ENCODE peak calls at places on chromosome 16, in seven cellular contexts. One of them, this sample, is unnamed. For H3K27me3, the result is how much of the 10 kb centered on the place peaks cover.

GRCh38 chr16:88569614-88569984 is 604 bp upstream of the ZC3H18 start:
- DNase-seq in aorta: peak
- DNase-seq in stomach: no peak
- DNase-seq in thoracic aorta: no peak
- DNase-seq in cardiac muscle cell: peak
- DNase-seq in tibial artery: no peak
- DNase-seq in psoas muscle: peak
- DNase-seq in this sample: peak

GRCh38 chr16:2935418-2935817 is 23.7 kb downstream of the FLYWCH1 start:
- DNase-seq in aorta: no peak
- DNase-seq in stomach: no peak
- DNase-seq in thoracic aorta: no peak
- DNase-seq in cardiac muscle cell: no peak
- DNase-seq in tibial artery: no peak
- DNase-seq in psoas muscle: no peak
- DNase-seq in this sample: peak

GRCh38 chr16:79037429-79038373 is 562.8 kb downstream of the MAF start:
- DNase-seq in aorta: no peak
- DNase-seq in stomach: peak
- DNase-seq in thoracic aorta: no peak
- DNase-seq in cardiac muscle cell: no peak
- DNase-seq in tibial artery: no peak
- DNase-seq in psoas muscle: no peak
- DNase-seq in this sample: no peak

GRCh38 chr16:27241658-27242057 is 26.9 kb downstream of the NSMCE1 start:
- DNase-seq in aorta: peak
- DNase-seq in stomach: peak
- DNase-seq in thoracic aorta: no peak
- DNase-seq in cardiac muscle cell: no peak
- DNase-seq in tibial artery: no peak
- DNase-seq in psoas muscle: no peak
- DNase-seq in this sample: no peak

GRCh38 chr16:2472488-2472864 is 1.4 kb downstream of the NTN3 start:
- DNase-seq in aorta: no peak
- DNase-seq in stomach: no peak
- DNase-seq in thoracic aorta: no peak
- DNase-seq in cardiac muscle cell: no peak
- DNase-seq in tibial artery: no peak
- DNase-seq in psoas muscle: no peak
- DNase-seq in this sample: no peak

GRCh38 chr16:30526137-30526822 is at the start of gene ZNF768:
- DNase-seq in aorta: peak
- DNase-seq in stomach: no peak
- DNase-seq in thoracic aorta: no peak
- DNase-seq in cardiac muscle cell: no peak
- DNase-seq in tibial artery: no peak
- DNase-seq in psoas muscle: peak
- DNase-seq in this sample: peak

GRCh38 chr16:20348365-20349185 is 3.9 kb downstream of the UMOD start:
- DNase-seq in aorta: no peak
- DNase-seq in stomach: peak
- DNase-seq in thoracic aorta: no peak
- DNase-seq in cardiac muscle cell: peak
- DNase-seq in tibial artery: no peak
- DNase-seq in psoas muscle: no peak
- DNase-seq in this sample: peak

GRCh38 chr16:819336-819735 is 18.8 kb upstream of the GNG13 start:
- DNase-seq in aorta: no peak
- DNase-seq in stomach: no peak
- DNase-seq in thoracic aorta: no peak
- DNase-seq in cardiac muscle cell: no peak
- DNase-seq in tibial artery: no peak
- DNase-seq in psoas muscle: no peak
- DNase-seq in this sample: no peak

GRCh38 chr16:88781140-88782077 is 3.6 kb downstream of the PIEZO1 start:
- DNase-seq in aorta: peak
- DNase-seq in stomach: no peak
- DNase-seq in thoracic aorta: no peak
- DNase-seq in cardiac muscle cell: no peak
- DNase-seq in tibial artery: no peak
- DNase-seq in psoas muscle: peak
- DNase-seq in this sample: no peak

GRCh38 chr16:10171225-10171624 is 11.0 kb downstream of the GRIN2A start:
- DNase-seq in aorta: no peak
- DNase-seq in stomach: no peak
- DNase-seq in thoracic aorta: no peak
- DNase-seq in cardiac muscle cell: no peak
- DNase-seq in tibial artery: no peak
- DNase-seq in psoas muscle: no peak
- DNase-seq in this sample: no peak

GRCh38 chr16:78122774-78123315 is 23.4 kb downstream of the WWOX start:
- DNase-seq in aorta: no peak
- DNase-seq in stomach: no peak
- DNase-seq in thoracic aorta: no peak
- DNase-seq in cardiac muscle cell: peak
- DNase-seq in tibial artery: no peak
- DNase-seq in psoas muscle: no peak
- DNase-seq in this sample: peak

GRCh38 chr16:75004460-75004859 is 5.6 kb downstream of the ZNRF1 start:
- DNase-seq in aorta: no peak
- DNase-seq in stomach: no peak
- DNase-seq in thoracic aorta: no peak
- DNase-seq in cardiac muscle cell: no peak
- DNase-seq in tibial artery: no peak
- DNase-seq in psoas muscle: no peak
- DNase-seq in this sample: no peak

GRCh38 chr16:2475413-2476344 is 752 bp downstream of the TBC1D24 start:
- DNase-seq in aorta: no peak
- DNase-seq in stomach: peak
- DNase-seq in thoracic aorta: no peak
- DNase-seq in cardiac muscle cell: no peak
- DNase-seq in tibial artery: no peak
- DNase-seq in psoas muscle: no peak
- DNase-seq in this sample: peak

GRCh38 chr16:75293746-75294145 is 42.3 kb upstream of the BCAR1 start:
- DNase-seq in aorta: no peak
- DNase-seq in stomach: no peak
- DNase-seq in thoracic aorta: no peak
- DNase-seq in cardiac muscle cell: no peak
- DNase-seq in tibial artery: no peak
- DNase-seq in psoas muscle: no peak
- DNase-seq in this sample: no peak

GRCh38 chr16:11151156-11151904 is 104.7 kb downstream of the SOCS1 start:
- DNase-seq in aorta: no peak
- DNase-seq in stomach: no peak
- DNase-seq in thoracic aorta: no peak
- DNase-seq in cardiac muscle cell: no peak
- DNase-seq in tibial artery: no peak
- DNase-seq in psoas muscle: no peak
- DNase-seq in this sample: no peak

GRCh38 chr16:30115238-30115637 is 1.9 kb upstream of the GDPD3 start:
- DNase-seq in aorta: no peak
- DNase-seq in stomach: peak
- DNase-seq in thoracic aorta: no peak
- DNase-seq in cardiac muscle cell: no peak
- DNase-seq in tibial artery: no peak
- DNase-seq in psoas muscle: no peak
- DNase-seq in this sample: peak

GRCh38 chr16:82653550-82654511 is 27.1 kb downstream of the CDH13 start:
- DNase-seq in aorta: no peak
- DNase-seq in stomach: no peak
- DNase-seq in thoracic aorta: no peak
- DNase-seq in cardiac muscle cell: peak
- DNase-seq in tibial artery: no peak
- DNase-seq in psoas muscle: no peak
- DNase-seq in this sample: no peak

GRCh38 chr16:82649766-82650165 is 23.0 kb downstream of the CDH13 start:
- DNase-seq in aorta: no peak
- DNase-seq in stomach: no peak
- DNase-seq in thoracic aorta: no peak
- DNase-seq in cardiac muscle cell: no peak
- DNase-seq in tibial artery: no peak
- DNase-seq in psoas muscle: no peak
- DNase-seq in this sample: no peak

GRCh38 chr16:82652826-82653225 is 26.1 kb downstream of the CDH13 start:
- DNase-seq in aorta: no peak
- DNase-seq in stomach: no peak
- DNase-seq in thoracic aorta: no peak
- DNase-seq in cardiac muscle cell: no peak
- DNase-seq in tibial artery: no peak
- DNase-seq in psoas muscle: no peak
- DNase-seq in this sample: no peak

GRCh38 chr16:82650804-82651203 is 24.0 kb downstream of the CDH13 start:
- DNase-seq in aorta: no peak
- DNase-seq in stomach: no peak
- DNase-seq in thoracic aorta: no peak
- DNase-seq in cardiac muscle cell: no peak
- DNase-seq in tibial artery: no peak
- DNase-seq in psoas muscle: no peak
- DNase-seq in this sample: no peak

DNA sequence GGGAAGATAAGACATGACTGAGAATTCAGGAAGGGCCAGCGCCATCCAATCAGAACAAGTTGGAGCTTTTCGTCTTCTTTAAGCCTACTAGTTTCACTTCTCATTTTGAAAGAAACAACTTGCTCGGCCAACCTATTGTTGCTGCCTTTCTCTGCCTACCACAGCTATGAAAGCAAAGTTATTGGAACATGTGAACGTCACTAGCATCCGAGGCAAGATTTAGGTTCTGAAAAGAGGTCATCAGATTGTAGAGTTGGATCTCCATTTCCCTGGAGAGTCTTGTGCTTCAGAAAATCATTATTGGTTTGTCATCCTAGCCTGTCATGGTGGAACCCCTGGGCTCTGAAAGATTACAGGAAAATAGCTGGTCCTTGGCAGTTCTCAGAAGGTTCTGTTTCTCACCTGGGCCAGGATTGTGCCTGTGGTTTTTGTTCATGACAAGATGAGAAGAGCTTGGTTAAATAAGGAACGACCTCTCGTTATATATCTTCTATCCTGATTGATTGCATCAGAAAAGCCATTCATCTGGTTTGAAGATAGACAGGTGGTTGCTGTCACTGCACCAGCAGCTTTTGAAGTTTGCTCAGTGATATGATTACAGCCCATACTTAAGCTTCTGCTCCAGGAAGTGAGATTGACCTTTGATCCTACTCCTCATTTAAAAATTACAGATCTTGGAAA is 25.3 kb downstream of the CDH13 start:
- DNase-seq in aorta: no peak
- DNase-seq in stomach: no peak
- DNase-seq in thoracic aorta: no peak
- DNase-seq in cardiac muscle cell: no peak
- DNase-seq in tibial artery: no peak
- DNase-seq in psoas muscle: no peak
- DNase-seq in this sample: no peak
- H3K4me3 ChIP-seq in aorta: no peak
- H3K4me3 ChIP-seq in stomach: no peak
- H3K4me3 ChIP-seq in thoracic aorta: no peak
- H3K4me3 ChIP-seq in cardiac muscle cell: no peak
- H3K4me3 ChIP-seq in tibial artery: no peak
- H3K4me3 ChIP-seq in psoas muscle: no peak
- H3K4me3 ChIP-seq in this sample: no peak

DNA sequence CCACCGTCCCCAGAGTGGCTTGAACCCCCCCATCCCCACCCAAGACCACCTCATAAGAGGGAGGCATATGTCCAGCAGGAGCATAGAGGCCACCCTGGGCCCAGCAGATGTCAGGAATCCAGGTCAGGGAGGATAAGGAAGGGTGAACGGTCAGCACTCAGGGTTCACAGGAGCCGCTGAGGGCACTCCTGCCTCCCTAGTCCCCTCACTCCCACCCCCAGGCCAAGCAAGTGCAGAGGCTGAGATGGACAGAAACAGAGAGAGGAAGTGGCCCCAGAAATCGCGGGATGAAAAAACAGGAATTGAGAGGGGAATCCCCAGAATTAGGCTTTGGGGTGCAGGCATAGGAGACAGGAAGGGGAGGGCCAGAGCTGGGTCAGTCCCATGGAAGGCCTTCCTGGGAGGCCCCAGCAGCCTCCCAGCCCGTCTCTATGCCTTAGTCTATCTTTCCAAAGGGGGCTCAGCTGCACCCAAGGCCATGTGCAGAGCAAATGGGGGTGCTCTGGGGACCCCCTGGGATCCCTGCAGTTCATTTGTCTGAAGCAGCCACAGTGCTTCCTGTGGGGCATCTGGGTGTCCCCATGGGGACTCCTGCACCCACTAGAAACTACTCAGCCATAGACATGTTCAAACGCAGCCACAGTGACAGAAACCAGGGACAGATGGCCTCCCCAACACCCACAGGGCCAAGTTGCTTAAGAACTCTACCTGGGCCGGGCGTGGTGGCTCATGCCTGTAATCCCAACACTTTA is 1.7 kb downstream of the CMTM3 start:
- DNase-seq in aorta: no peak
- DNase-seq in stomach: no peak
- DNase-seq in thoracic aorta: no peak
- DNase-seq in cardiac muscle cell: no peak
- DNase-seq in tibial artery: no peak
- DNase-seq in psoas muscle: no peak
- DNase-seq in this sample: peak
- H3K27me3 ChIP-seq in aorta: under half
- H3K27me3 ChIP-seq in stomach: under half
- H3K27me3 ChIP-seq in thoracic aorta: under half
- H3K27me3 ChIP-seq in cardiac muscle cell: under half
- H3K27me3 ChIP-seq in tibial artery: under half
- H3K27me3 ChIP-seq in psoas muscle: under half
- H3K27me3 ChIP-seq in this sample: under half

DNA sequence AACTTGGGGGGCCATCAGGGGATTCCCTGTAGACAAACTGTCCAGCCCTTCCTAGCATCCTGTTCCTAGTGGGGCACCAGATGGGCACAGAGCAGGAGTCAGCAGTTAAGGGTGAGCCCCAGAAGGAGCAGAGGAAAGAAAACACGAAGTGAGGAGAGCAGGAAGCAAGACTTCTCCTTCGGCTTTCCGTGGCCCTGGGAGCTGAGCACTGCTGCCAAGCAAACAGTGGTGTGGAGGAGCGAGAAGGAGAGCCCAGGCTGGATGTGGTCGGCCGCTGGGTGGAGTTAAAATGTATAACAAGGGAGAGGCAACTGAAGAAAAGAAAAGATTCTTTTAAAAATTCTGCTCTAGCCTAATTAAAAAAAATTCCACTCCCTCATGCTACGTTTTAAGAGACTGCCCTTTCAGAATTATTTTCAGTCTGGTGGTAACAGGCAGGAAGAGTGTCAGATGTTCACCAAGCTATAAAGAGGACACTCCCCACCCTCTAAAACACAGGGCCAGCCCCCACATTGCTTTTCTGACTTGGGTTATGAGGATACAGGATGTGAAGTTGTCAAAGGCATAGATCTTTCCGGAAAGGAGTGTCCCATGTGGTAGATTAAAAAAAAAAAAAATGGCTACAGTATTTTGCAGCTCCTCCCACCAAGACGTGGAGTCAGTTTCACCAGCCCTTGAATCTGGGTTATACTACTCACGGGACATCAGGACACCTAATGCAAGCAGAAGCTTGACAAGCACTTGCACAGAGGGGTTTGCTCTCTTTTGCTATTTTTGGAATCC is 74.9 kb upstream of the ZFHX3 start:
- DNase-seq in aorta: peak
- DNase-seq in stomach: no peak
- DNase-seq in thoracic aorta: no peak
- DNase-seq in cardiac muscle cell: peak
- DNase-seq in tibial artery: peak
- DNase-seq in psoas muscle: no peak
- DNase-seq in this sample: no peak
- H3K4me3 ChIP-seq in aorta: no peak
- H3K4me3 ChIP-seq in stomach: no peak
- H3K4me3 ChIP-seq in thoracic aorta: peak
- H3K4me3 ChIP-seq in cardiac muscle cell: no peak
- H3K4me3 ChIP-seq in tibial artery: peak
- H3K4me3 ChIP-seq in psoas muscle: no peak
- H3K4me3 ChIP-seq in this sample: no peak

GRCh38 chr16:86430814-86431213 is 79.5 kb upstream of the FOXF1 start:
- DNase-seq in aorta: no peak
- DNase-seq in stomach: no peak
- DNase-seq in thoracic aorta: no peak
- DNase-seq in cardiac muscle cell: no peak
- DNase-seq in tibial artery: no peak
- DNase-seq in psoas muscle: no peak
- DNase-seq in this sample: no peak
- H3K27me3 ChIP-seq in aorta: under half
- H3K27me3 ChIP-seq in stomach: under half
- H3K27me3 ChIP-seq in thoracic aorta: under half
- H3K27me3 ChIP-seq in cardiac muscle cell: under half
- H3K27me3 ChIP-seq in tibial artery: under half
- H3K27me3 ChIP-seq in psoas muscle: under half
- H3K27me3 ChIP-seq in this sample: under half

This sample was measured in H7.